ENCODE peak calls at places on chromosome 6, in seven cellular contexts. One of them, this sample, is unnamed.

GRCh38 chr6:106279179-106279578 is 46.4 kb downstream of the ATG5 start:
- DNase-seq in A549: no peak
- DNase-seq in endothelial cell of umbilical vein: no peak
- DNase-seq in GM12878: no peak
- DNase-seq in HCT116: no peak
- DNase-seq in SK-N-SH: no peak
- DNase-seq in HepG2: no peak
- DNase-seq in this sample: no peak

GRCh38 chr6:35496851-35497570 is at the start of gene TEAD3:
- DNase-seq in A549: no peak
- DNase-seq in endothelial cell of umbilical vein: no peak
- DNase-seq in GM12878: no peak
- DNase-seq in HCT116: no peak
- DNase-seq in SK-N-SH: peak; percentile 97
- DNase-seq in HepG2: peak; percentile 69
- DNase-seq in this sample: no peak

GRCh38 chr6:37125779-37126553 is 44.0 kb upstream of the PIM1 start:
- DNase-seq in A549: peak; percentile 58
- DNase-seq in endothelial cell of umbilical vein: peak; percentile 42
- DNase-seq in GM12878: no peak
- DNase-seq in HCT116: no peak
- DNase-seq in SK-N-SH: no peak
- DNase-seq in HepG2: peak; percentile 75
- DNase-seq in this sample: peak; percentile 81

GRCh38 chr6:6604566-6604965 is 16.0 kb downstream of the LY86 start:
- DNase-seq in A549: no peak
- DNase-seq in endothelial cell of umbilical vein: no peak
- DNase-seq in GM12878: no peak
- DNase-seq in HCT116: no peak
- DNase-seq in SK-N-SH: no peak
- DNase-seq in HepG2: no peak
- DNase-seq in this sample: no peak

GRCh38 chr6:97440590-97441176 is 157.7 kb upstream of the MMS22L start:
- DNase-seq in A549: peak; percentile 34
- DNase-seq in endothelial cell of umbilical vein: peak; percentile 10
- DNase-seq in GM12878: no peak
- DNase-seq in HCT116: peak; percentile 46
- DNase-seq in SK-N-SH: peak; percentile 60
- DNase-seq in HepG2: peak; percentile 54
- DNase-seq in this sample: no peak

GRCh38 chr6:106381871-106382270 is 21.4 kb downstream of the CRYBG1 start:
- DNase-seq in A549: no peak
- DNase-seq in endothelial cell of umbilical vein: no peak
- DNase-seq in GM12878: no peak
- DNase-seq in HCT116: no peak
- DNase-seq in SK-N-SH: no peak
- DNase-seq in HepG2: no peak
- DNase-seq in this sample: no peak

GRCh38 chr6:57435475-57436163 is 118.2 kb downstream of the PRIM2 start:
- DNase-seq in A549: no peak
- DNase-seq in endothelial cell of umbilical vein: no peak
- DNase-seq in GM12878: no peak
- DNase-seq in HCT116: no peak
- DNase-seq in SK-N-SH: no peak
- DNase-seq in HepG2: no peak
- DNase-seq in this sample: no peak

GRCh38 chr6:150142304-150142656 is 564 bp upstream of the PPP1R14C start:
- DNase-seq in A549: no peak
- DNase-seq in endothelial cell of umbilical vein: no peak
- DNase-seq in GM12878: no peak
- DNase-seq in HCT116: no peak
- DNase-seq in SK-N-SH: no peak
- DNase-seq in HepG2: no peak
- DNase-seq in this sample: no peak

GRCh38 chr6:133854167-133854632 is 34.7 kb upstream of the TCF21 start:
- DNase-seq in A549: no peak
- DNase-seq in endothelial cell of umbilical vein: no peak
- DNase-seq in GM12878: no peak
- DNase-seq in HCT116: no peak
- DNase-seq in SK-N-SH: no peak
- DNase-seq in HepG2: no peak
- DNase-seq in this sample: no peak

GRCh38 chr6:168884646-168885086 is 369.0 kb downstream of the THBS2 start:
- DNase-seq in A549: peak; percentile 34
- DNase-seq in endothelial cell of umbilical vein: peak; percentile 4
- DNase-seq in GM12878: no peak
- DNase-seq in HCT116: peak; percentile 31
- DNase-seq in SK-N-SH: peak; percentile 95
- DNase-seq in HepG2: peak; percentile 32
- DNase-seq in this sample: no peak

GRCh38 chr6:72461144-72461543 is 160.7 kb upstream of the KCNQ5 start:
- DNase-seq in A549: no peak
- DNase-seq in endothelial cell of umbilical vein: no peak
- DNase-seq in GM12878: no peak
- DNase-seq in HCT116: no peak
- DNase-seq in SK-N-SH: no peak
- DNase-seq in HepG2: no peak
- DNase-seq in this sample: no peak

GRCh38 chr6:72464246-72464645 is 157.6 kb upstream of the KCNQ5 start:
- DNase-seq in A549: no peak
- DNase-seq in endothelial cell of umbilical vein: no peak
- DNase-seq in GM12878: no peak
- DNase-seq in HCT116: no peak
- DNase-seq in SK-N-SH: no peak
- DNase-seq in HepG2: no peak
- DNase-seq in this sample: no peak

GRCh38 chr6:72466471-72466870 is 155.4 kb upstream of the KCNQ5 start:
- DNase-seq in A549: no peak
- DNase-seq in endothelial cell of umbilical vein: no peak
- DNase-seq in GM12878: no peak
- DNase-seq in HCT116: no peak
- DNase-seq in SK-N-SH: no peak
- DNase-seq in HepG2: no peak
- DNase-seq in this sample: no peak

GRCh38 chr6:72464791-72465691 is 156.8 kb upstream of the KCNQ5 start:
- DNase-seq in A549: peak; percentile 12
- DNase-seq in endothelial cell of umbilical vein: no peak
- DNase-seq in GM12878: no peak
- DNase-seq in HCT116: no peak
- DNase-seq in SK-N-SH: no peak
- DNase-seq in HepG2: no peak
- DNase-seq in this sample: no peak

DNA sequence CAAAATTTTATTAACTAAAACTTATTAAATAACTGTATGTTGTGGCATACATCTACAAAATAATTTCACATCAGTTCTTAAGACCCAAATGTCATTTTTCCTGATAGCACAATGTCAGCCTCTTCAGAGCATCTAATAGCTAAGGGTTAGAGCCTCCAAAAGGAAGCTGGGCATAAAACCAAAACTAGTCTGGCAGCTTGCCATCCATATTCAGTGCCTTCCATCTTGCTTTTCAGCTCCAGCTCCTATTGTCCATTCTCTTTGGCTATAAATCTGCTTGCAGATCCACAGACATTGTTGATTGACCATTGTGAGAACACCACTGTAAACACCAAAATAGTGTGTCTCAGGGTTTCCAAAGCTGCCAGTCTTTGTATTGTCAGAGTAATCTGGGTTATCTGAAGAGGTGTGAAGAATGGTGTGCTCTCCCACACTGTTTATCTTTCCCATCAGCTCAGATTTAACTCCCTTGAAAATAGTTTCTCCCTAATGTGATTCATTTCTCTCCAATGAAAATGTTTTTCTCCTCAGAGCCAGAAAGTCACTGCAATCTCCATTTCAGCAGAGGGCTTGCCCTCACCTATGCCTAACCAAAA is 154.8 kb upstream of the KCNQ5 start:
- DNase-seq in A549: no peak
- DNase-seq in endothelial cell of umbilical vein: no peak
- DNase-seq in GM12878: no peak
- DNase-seq in HCT116: no peak
- DNase-seq in SK-N-SH: no peak
- DNase-seq in HepG2: no peak
- DNase-seq in this sample: no peak
- TF ChIP-seq CTCF in A549: no peak
- TF ChIP-seq CTCF in endothelial cell of umbilical vein: no peak
- TF ChIP-seq CTCF in GM12878: no peak
- TF ChIP-seq CTCF in HCT116: no peak
- TF ChIP-seq CTCF in SK-N-SH: no peak
- TF ChIP-seq CTCF in HepG2: no peak
- TF ChIP-seq CTCF in this sample: no peak

DNA sequence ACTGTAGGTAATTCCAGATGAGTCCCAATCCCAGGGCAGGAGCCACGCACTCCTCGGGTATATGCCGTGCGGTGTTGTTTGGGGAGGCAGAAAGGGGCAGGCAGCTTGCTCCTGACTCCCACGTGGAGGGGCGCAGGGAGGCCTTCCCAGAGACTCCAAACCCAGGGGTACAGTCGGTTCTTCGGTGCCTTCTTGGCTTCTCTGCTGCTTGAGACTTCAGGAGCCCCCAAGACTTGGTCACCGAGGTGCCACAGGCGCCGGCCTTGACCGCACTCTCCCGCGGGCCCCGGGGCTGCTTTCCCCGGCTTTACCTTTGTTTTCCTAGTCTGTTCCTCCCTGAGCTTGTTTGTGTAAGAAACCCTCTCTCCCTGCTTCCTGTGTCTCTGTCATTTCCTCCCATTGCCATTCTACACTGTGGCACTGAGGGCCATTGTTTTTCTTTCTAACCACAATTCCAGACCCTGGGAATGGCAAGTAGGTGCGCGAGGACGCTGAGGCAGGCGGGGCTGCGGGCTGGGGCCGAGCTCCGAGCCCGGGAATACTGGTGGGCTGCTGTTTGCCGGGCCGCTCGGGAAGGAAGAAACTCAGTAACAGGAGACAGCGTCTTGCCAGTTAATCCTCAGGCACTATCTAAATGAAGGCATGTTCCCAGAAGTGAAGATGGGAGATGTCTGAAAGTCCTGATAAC is 215.6 kb upstream of the HEY2 start:
- DNase-seq in A549: no peak
- DNase-seq in endothelial cell of umbilical vein: peak; percentile 8
- DNase-seq in GM12878: no peak
- DNase-seq in HCT116: no peak
- DNase-seq in SK-N-SH: no peak
- DNase-seq in HepG2: peak; percentile 24
- DNase-seq in this sample: peak; percentile 57
- TF ChIP-seq MAX in A549: no peak
- TF ChIP-seq MAX in endothelial cell of umbilical vein: no peak
- TF ChIP-seq MAX in GM12878: no peak
- TF ChIP-seq MAX in HCT116: no peak
- TF ChIP-seq MAX in SK-N-SH: no peak
- TF ChIP-seq MAX in HepG2: no peak
- TF ChIP-seq MAX in this sample: no peak

GRCh38 chr6:116666869-116667268 is 1.7 kb downstream of the ZUP1 start:
- DNase-seq in A549: no peak
- DNase-seq in endothelial cell of umbilical vein: peak; percentile 4
- DNase-seq in GM12878: peak; percentile 65
- DNase-seq in HCT116: no peak
- DNase-seq in SK-N-SH: no peak
- DNase-seq in HepG2: no peak
- DNase-seq in this sample: no peak
- H3K27ac ChIP-seq in A549: no peak overlapping the region
- H3K27ac ChIP-seq in endothelial cell of umbilical vein: no peak overlapping the region
- H3K27ac ChIP-seq in GM12878: peak overlapping the region; percentile 10
- H3K27ac ChIP-seq in HCT116: no peak overlapping the region
- H3K27ac ChIP-seq in SK-N-SH: no peak overlapping the region
- H3K27ac ChIP-seq in HepG2: no peak overlapping the region
- H3K27ac ChIP-seq in this sample: no peak overlapping the region

GRCh38 chr6:8063762-8064637 is at the start of gene BLOC1S5:
- DNase-seq in A549: peak; percentile 95
- DNase-seq in endothelial cell of umbilical vein: peak; percentile 98
- DNase-seq in GM12878: peak; percentile 85
- DNase-seq in HCT116: peak; percentile 94
- DNase-seq in SK-N-SH: peak; percentile 94
- DNase-seq in HepG2: peak; percentile 99
- DNase-seq in this sample: peak; percentile 93
- TF ChIP-seq CTCF in A549: no peak
- TF ChIP-seq CTCF in endothelial cell of umbilical vein: no peak
- TF ChIP-seq CTCF in GM12878: no peak
- TF ChIP-seq CTCF in HCT116: no peak
- TF ChIP-seq CTCF in SK-N-SH: peak; percentile 26
- TF ChIP-seq CTCF in HepG2: peak; percentile 60
- TF ChIP-seq CTCF in this sample: no peak

DNA sequence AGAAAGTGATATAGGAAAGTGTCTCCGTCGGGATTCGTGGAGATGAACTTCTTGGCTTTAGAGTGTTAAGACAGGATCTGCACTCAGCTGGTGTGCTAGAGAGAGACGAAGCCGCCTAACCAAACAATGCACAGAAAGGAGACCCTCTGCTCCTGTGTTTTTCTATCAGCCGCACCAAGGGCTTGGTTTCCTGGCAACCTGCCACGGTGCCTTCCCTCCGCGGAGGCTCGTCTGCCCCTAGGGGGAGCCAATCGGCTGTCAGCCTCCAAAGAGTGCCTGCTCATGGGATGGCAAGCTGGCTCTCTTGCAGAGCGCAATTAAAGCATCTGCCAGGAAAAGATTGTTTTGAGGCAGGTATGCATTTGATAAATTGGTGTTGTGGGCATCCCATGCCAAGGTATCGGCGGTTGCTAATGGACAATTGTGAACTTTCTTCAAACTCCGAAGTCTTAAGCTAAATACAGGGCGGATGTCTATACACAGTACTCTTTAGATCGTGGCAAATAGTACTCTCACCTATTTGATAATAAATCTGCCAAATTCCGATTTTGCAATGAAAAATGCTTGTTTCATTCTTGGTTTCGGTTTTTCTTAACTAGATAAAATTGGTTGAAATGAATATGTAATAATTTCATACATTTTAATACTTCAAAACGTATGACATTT is 603.3 kb downstream of the RNF144B start:
- DNase-seq in A549: peak; percentile 58
- DNase-seq in endothelial cell of umbilical vein: peak; percentile 26
- DNase-seq in GM12878: no peak
- DNase-seq in HCT116: peak; percentile 55
- DNase-seq in SK-N-SH: peak; percentile 70
- DNase-seq in HepG2: peak; percentile 58
- DNase-seq in this sample: peak; percentile 69
- TF ChIP-seq MAX in A549: no peak
- TF ChIP-seq MAX in endothelial cell of umbilical vein: no peak
- TF ChIP-seq MAX in GM12878: no peak
- TF ChIP-seq MAX in HCT116: no peak
- TF ChIP-seq MAX in SK-N-SH: no peak
- TF ChIP-seq MAX in HepG2: no peak
- TF ChIP-seq MAX in this sample: peak; percentile 67

GRCh38 chr6:40948598-40948997 is 90.4 kb downstream of the UNC5CL start:
- DNase-seq in A549: no peak
- DNase-seq in endothelial cell of umbilical vein: no peak
- DNase-seq in GM12878: no peak
- DNase-seq in HCT116: no peak
- DNase-seq in SK-N-SH: no peak
- DNase-seq in HepG2: no peak
- DNase-seq in this sample: no peak
- H3K27ac ChIP-seq in A549: peak overlapping the region; percentile 55
- H3K27ac ChIP-seq in endothelial cell of umbilical vein: no peak overlapping the region
- H3K27ac ChIP-seq in GM12878: no peak overlapping the region
- H3K27ac ChIP-seq in HCT116: no peak overlapping the region
- H3K27ac ChIP-seq in SK-N-SH: peak overlapping the region; percentile 70
- H3K27ac ChIP-seq in HepG2: no peak overlapping the region
- H3K27ac ChIP-seq in this sample: no peak overlapping the region

GRCh38 chr6:14912226-14912625 is 333.6 kb upstream of the JARID2 start:
- DNase-seq in A549: no peak
- DNase-seq in endothelial cell of umbilical vein: no peak
- DNase-seq in GM12878: no peak
- DNase-seq in HCT116: no peak
- DNase-seq in SK-N-SH: no peak
- DNase-seq in HepG2: no peak
- DNase-seq in this sample: no peak
- TF ChIP-seq CTCF in A549: no peak
- TF ChIP-seq CTCF in endothelial cell of umbilical vein: no peak
- TF ChIP-seq CTCF in GM12878: no peak
- TF ChIP-seq CTCF in HCT116: no peak
- TF ChIP-seq CTCF in SK-N-SH: no peak
- TF ChIP-seq CTCF in HepG2: no peak
- TF ChIP-seq CTCF in this sample: no peak